ENCODE peak calls at places on chromosomes 11 and 22, in six cellular contexts. T is A549, Y is stomach, Q is esophagus muscularis mucosa, L is ovary, G is tibial nerve. D is an unnamed sample.

GRCh38 chr11:69963533-69964246 is 114.4 kb upstream of the ANO1 start:
- DNase-seq in T (no peak), Y (no peak), Q (no peak), L (no peak), G (no peak), D (no peak)

GRCh38 chr22:20015971-20016733 is 471 bp downstream of the ARVCF start:
- DNase-seq in T (no peak), Y (peak; percentile 47), Q (no peak), L (peak; percentile 41), G (no peak), D (peak; percentile 72)

GRCh38 chr11:18566406-18566805 is 22.1 kb downstream of the UEVLD start:
- DNase-seq in T (no peak), Y (no peak), Q (no peak), L (no peak), G (no peak), D (no peak)

GRCh38 chr11:97548280-97548679 is 1158.5 kb downstream of the JRKL start:
- DNase-seq in T (no peak), Y (no peak), Q (no peak), L (no peak), G (no peak), D (no peak)

GRCh38 chr11:7971846-7972245 is 6.6 kb upstream of the NLRP10 start:
- DNase-seq in T (no peak), Y (no peak), Q (no peak), L (no peak), G (no peak), D (no peak)

GRCh38 chr11:26779466-26779865 is 57.6 kb upstream of the SLC5A12 start:
- DNase-seq in T (no peak), Y (no peak), Q (no peak), L (no peak), G (no peak), D (no peak)

GRCh38 chr22:38569181-38569971 is 607 bp downstream of the DMC1 start:
- DNase-seq in T (peak; percentile 13), Y (no peak), Q (no peak), L (peak; percentile 35), G (no peak), D (peak; percentile 69)

GRCh38 chr11:65947603-65948125 is 2.4 kb downstream of the TSGA10IP start:
- DNase-seq in T (no peak), Y (no peak), Q (no peak), L (no peak), G (no peak), D (no peak)

GRCh38 chr11:128790200-128790599 is 76.9 kb downstream of the KCNJ1 start:
- DNase-seq in T (no peak), Y (no peak), Q (no peak), L (no peak), G (peak; percentile 33), D (no peak)

GRCh38 chr22:47779474-47779873 is 1017.0 kb downstream of the TBC1D22A start:
- DNase-seq in T (no peak), Y (no peak), Q (no peak), L (no peak), G (no peak), D (no peak)

GRCh38 chr11:47400813-47401279 is 7.5 kb upstream of the SLC39A13 start:
- DNase-seq in T (no peak), Y (no peak), Q (no peak), L (no peak), G (no peak), D (no peak)

GRCh38 chr11:37050311-37050710 is 452.3 kb upstream of the RAG2 start:
- DNase-seq in T (no peak), Y (no peak), Q (no peak), L (no peak), G (no peak), D (no peak)

GRCh38 chr11:70915158-70915795 is 337.1 kb downstream of the SHANK2 start:
- DNase-seq in T (no peak), Y (no peak), Q (no peak), L (no peak), G (no peak), D (no peak)

GRCh38 chr11:117511981-117512448 is 184.4 kb downstream of the CEP164 start:
- DNase-seq in T (no peak), Y (no peak), Q (no peak), L (no peak), G (no peak), D (no peak)

GRCh38 chr11:66189031-66189745 is 79.3 kb upstream of the RAB1B start:
- DNase-seq in T (no peak), Y (no peak), Q (no peak), L (no peak), G (no peak), D (no peak)

GRCh38 chr11:7642747-7643146 is 30.6 kb downstream of the CYB5R2 start:
- DNase-seq in T (no peak), Y (no peak), Q (no peak), L (no peak), G (no peak), D (no peak)

GRCh38 chr11:130765951-130766649 is 150.2 kb downstream of the SNX19 start:
- DNase-seq in T (no peak), Y (no peak), Q (peak; percentile 87), L (no peak), G (no peak), D (no peak)

GRCh38 chr11:66697988-66698387 is 20.3 kb upstream of the RBM4B start:
- DNase-seq in T (no peak), Y (no peak), Q (no peak), L (no peak), G (no peak), D (no peak)

GRCh38 chr11:79276900-79277299 is 163.9 kb downstream of the TENM4 start:
- DNase-seq in T (no peak), Y (no peak), Q (no peak), L (no peak), G (no peak), D (no peak)

GRCh38 chr11:119368121-119369034 is 13.1 kb downstream of the USP2 start:
- DNase-seq in T (no peak), Y (peak; percentile 70), Q (no peak), L (peak; percentile 53), G (peak; percentile 40), D (peak; percentile 77)

GRCh38 chr11:116193321-116194114 is 579.3 kb downstream of the BUD13 start:
- DNase-seq in T (peak; percentile 15), Y (peak; percentile 67), Q (no peak), L (peak; percentile 21), G (no peak), D (peak; percentile 68)

GRCh38 chr22:39469681-39470461 is 13.1 kb downstream of the MGAT3 start:
- DNase-seq in T (no peak), Y (no peak), Q (no peak), L (no peak), G (no peak), D (no peak)

GRCh38 chr11:123080023-123080422 is 18.1 kb upstream of the HSPA8 start:
- DNase-seq in T (no peak), Y (no peak), Q (no peak), L (no peak), G (no peak), D (no peak)

GRCh38 chr11:117663826-117664225 is 133.2 kb downstream of the DSCAML1 start:
- DNase-seq in T (no peak), Y (no peak), Q (no peak), L (peak; percentile 25), G (no peak), D (peak; percentile 67)

GRCh38 chr11:83569134-83569805 is 283.1 kb upstream of the CCDC90B start:
- DNase-seq in T (no peak), Y (no peak), Q (no peak), L (no peak), G (no peak), D (no peak)
- TF ChIP-seq EP300 in T (no peak), Y (no peak), Q (no peak), L (no peak), G (no peak), D (no peak)

DNA sequence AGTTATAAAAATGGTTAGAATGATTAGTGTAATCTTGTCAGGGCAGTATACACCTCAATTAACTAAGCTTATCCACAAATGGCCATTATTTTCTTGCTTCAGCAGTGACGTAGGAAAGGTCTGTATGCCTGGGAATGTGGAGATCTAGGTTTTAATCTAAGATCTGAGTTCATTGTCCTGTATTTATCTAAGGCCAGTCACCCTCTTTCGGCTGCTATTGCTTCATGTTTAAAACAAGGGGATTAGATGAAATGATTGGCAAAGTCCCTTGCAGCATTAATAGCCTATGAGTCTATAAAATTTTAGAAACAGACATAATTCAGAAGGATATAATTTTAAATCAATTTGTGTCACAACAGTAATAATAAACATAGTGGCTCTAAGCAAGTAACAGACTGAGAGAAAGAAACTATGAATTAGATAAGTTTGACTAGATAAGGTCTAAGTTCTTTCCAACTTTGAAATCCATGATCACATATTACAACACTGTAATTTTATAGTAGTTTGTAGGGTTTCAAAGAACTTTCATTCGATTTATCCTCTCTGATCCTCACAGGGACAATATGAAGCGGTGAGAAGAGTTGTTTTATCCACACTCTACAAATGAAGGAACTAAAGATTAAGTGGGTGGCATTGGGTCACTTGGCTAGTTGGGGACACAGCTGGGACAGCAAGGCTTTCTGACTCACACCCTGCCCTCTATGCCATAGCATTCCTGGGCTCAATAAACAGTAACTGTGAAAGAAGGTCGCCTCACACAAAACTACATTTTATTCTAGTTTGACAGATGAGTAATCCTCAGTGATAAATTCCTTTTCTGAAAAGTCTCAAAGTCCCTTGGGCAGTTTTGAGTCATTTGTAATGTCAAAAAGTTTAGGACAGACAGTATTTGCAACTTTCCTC is 60.6 kb upstream of the RDX start:
- DNase-seq in T (peak; percentile 67), Y (no peak), Q (peak; percentile 10), L (no peak), G (no peak), D (no peak)
- TF ChIP-seq EP300 in T (peak; percentile 82), Y (no peak), Q (no peak), L (no peak), G (no peak), D (no peak)

GRCh38 chr11:86179646-86180064 is 64.9 kb upstream of the EED start:
- DNase-seq in T (no peak), Y (no peak), Q (no peak), L (no peak), G (no peak), D (no peak)

GRCh38 chr11:86174101-86175046 is 70.2 kb upstream of the EED start:
- DNase-seq in T (no peak), Y (peak; percentile 44), Q (peak; percentile 92), L (peak; percentile 53), G (peak; percentile 64), D (peak; percentile 74)

GRCh38 chr11:86175585-86175984 is 69.0 kb upstream of the EED start:
- DNase-seq in T (no peak), Y (no peak), Q (no peak), L (no peak), G (no peak), D (no peak)

GRCh38 chr11:86177319-86177718 is 67.2 kb upstream of the EED start:
- DNase-seq in T (no peak), Y (no peak), Q (no peak), L (no peak), G (no peak), D (no peak)

GRCh38 chr11:86176165-86176884 is 68.2 kb upstream of the EED start:
- DNase-seq in T (no peak), Y (no peak), Q (no peak), L (no peak), G (no peak), D (no peak)
- TF ChIP-seq EP300 in T (no peak), Y (no peak), Q (no peak), L (no peak), G (no peak), D (no peak)

DNA sequence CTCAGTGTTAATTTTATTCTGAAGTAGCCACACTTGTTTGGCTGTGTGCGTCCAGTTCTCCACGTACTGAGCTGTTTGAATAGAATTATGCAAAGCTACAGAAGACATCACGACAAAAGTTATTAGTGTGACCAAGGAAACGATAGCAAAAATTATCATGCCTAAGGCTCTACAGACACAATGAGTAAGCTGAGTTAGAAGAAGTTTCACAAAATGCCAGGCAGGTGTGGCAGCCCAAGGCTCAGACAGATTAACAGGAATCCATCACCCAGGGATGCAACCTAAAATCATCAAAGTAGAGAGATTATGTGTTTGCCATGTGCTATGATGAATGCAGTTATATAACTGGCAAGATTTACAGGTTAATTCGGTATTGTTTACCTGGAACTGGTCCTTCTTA is 73.1 kb upstream of the INCENP start:
- DNase-seq in T (no peak), Y (no peak), Q (no peak), L (no peak), G (no peak), D (no peak)
- TF ChIP-seq EP300 in T (no peak), Y (no peak), Q (no peak), L (no peak), G (no peak), D (no peak)